ENCODE peak calls at places on chromosomes 3 and 15, in ten cellular contexts. E is H9; U is fibroblast of lung; T is tibial nerve; Q is H1; G is OCI-LY7; L is kidney; Y is thyroid gland; F is CD8-positive, alpha-beta T cell; W is neuronal stem cell. D is an unnamed sample.

GRCh38 chr15:98292442-98293240 is 332.1 kb downstream of the ARRDC4 start:
- DNase-seq in T (peak; percentile 19), L (no peak), U (peak; percentile 12), G (peak; percentile 42), W (peak; percentile 57), Q (peak; percentile 54), F (no peak), Y (peak; percentile 41), E (peak; percentile 90), D (no peak)

GRCh38 chr3:132650153-132650552 is 9.5 kb downstream of the ACAD11 start:
- DNase-seq in G (no peak), Y (no peak), F (no peak), L (no peak), T (no peak), U (no peak), Q (no peak), E (no peak), W (no peak), D (no peak)

GRCh38 chr3:194930439-194931204 is 244.9 kb downstream of the FAM43A start:
- DNase-seq in Y (peak; percentile 36), W (no peak), F (no peak), L (peak; percentile 84), U (no peak), G (peak; percentile 13), T (no peak), E (no peak), Q (no peak), D (no peak)

GRCh38 chr15:92619380-92620101 is 36.0 kb downstream of the FAM174B start:
- DNase-seq in F (no peak), Y (peak; percentile 42), Q (no peak), U (peak; percentile 89), W (no peak), T (no peak), E (no peak), L (no peak), G (no peak), D (no peak)

GRCh38 chr3:46371802-46372340 is 1.1 kb downstream of the CCR5 start:
- DNase-seq in F (no peak), L (no peak), W (no peak), Y (no peak), T (no peak), E (no peak), U (no peak), G (no peak), Q (no peak), D (no peak)

GRCh38 chr3:66483006-66483928 is 17.6 kb downstream of the LRIG1 start:
- DNase-seq in T (peak; percentile 47), W (no peak), F (no peak), G (peak; percentile 58), L (peak; percentile 77), Q (no peak), U (peak; percentile 86), E (no peak), Y (peak; percentile 82), D (no peak)

GRCh38 chr3:11803977-11804903 is 42.4 kb downstream of the TAMM41 start:
- DNase-seq in Q (no peak), L (no peak), U (peak; percentile 62), T (no peak), W (peak; percentile 21), Y (peak; percentile 54), F (peak; percentile 24), G (peak; percentile 69), E (peak; percentile 41), D (no peak)

GRCh38 chr3:182651461-182651860 is 141.8 kb upstream of the ATP11B start:
- DNase-seq in G (no peak), U (no peak), Y (no peak), F (no peak), W (no peak), T (no peak), Q (no peak), E (no peak), L (no peak), D (no peak)

GRCh38 chr3:187926620-187927019 is 181.4 kb upstream of the BCL6 start:
- DNase-seq in U (no peak), L (no peak), W (no peak), E (no peak), Q (no peak), G (peak; percentile 53), Y (no peak), T (no peak), F (peak; percentile 16), D (no peak)

GRCh38 chr3:80677796-80678195 is 910.0 kb upstream of the ROBO1 start:
- DNase-seq in F (no peak), T (no peak), L (no peak), U (peak; percentile 24), Q (no peak), E (no peak), W (no peak), G (no peak), Y (no peak), D (no peak)

GRCh38 chr3:173529062-173529711 is 131.6 kb downstream of the NLGN1 start:
- DNase-seq in Q (peak; percentile 29), W (no peak), T (no peak), G (peak; percentile 26), L (peak; percentile 21), Y (peak; percentile 52), F (no peak), U (peak; percentile 5), E (peak; percentile 69), D (no peak)

GRCh38 chr3:10187295-10187876 is 22.7 kb downstream of the IRAK2 start:
- DNase-seq in E (no peak), L (no peak), G (no peak), Q (no peak), F (no peak), Y (no peak), W (no peak), T (no peak), U (no peak), D (no peak)

GRCh38 chr3:190308154-190308553 is 14.1 kb downstream of the CLDN1 start:
- DNase-seq in T (no peak), U (no peak), Y (no peak), E (no peak), F (no peak), L (no peak), G (no peak), W (no peak), Q (no peak), D (no peak)

GRCh38 chr3:111901617-111902016 is 42.6 kb downstream of the PHLDB2 start:
- DNase-seq in L (no peak), Q (no peak), F (no peak), U (peak; percentile 51), W (no peak), G (no peak), Y (no peak), E (no peak), T (no peak), D (no peak)

GRCh38 chr3:138457863-138458735 is 23.7 kb downstream of the ESYT3 start:
- DNase-seq in W (no peak), L (no peak), E (peak; percentile 28), Y (no peak), U (no peak), Q (no peak), F (no peak), G (no peak), T (no peak), D (peak; percentile 53)

DNA sequence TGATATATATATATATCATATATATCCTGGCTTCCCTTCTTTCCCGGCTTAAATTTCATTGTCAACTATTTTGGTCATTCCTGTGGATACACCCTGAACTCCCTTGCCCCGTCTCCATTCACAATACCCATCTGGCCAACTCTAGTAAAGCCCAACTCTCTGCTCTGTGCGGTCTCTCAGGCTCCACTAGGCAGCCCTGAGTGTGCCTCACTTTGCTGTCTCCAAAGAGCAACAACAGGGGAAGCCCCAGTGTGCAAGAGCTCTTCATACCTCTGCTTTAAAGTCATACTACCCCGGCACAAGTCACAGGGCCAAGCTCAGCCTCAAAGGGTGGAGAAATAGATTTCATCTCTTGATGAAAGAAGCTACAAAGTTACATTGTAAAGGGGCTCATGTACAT is 18.9 kb upstream of the FEM1B start:
- DNase-seq in E (no peak), U (no peak), G (no peak), T (no peak), L (no peak), F (no peak), Q (no peak), W (no peak), Y (peak; percentile 33), D (peak; percentile 73)
- H3K27ac ChIP-seq in E (no peak overlapping the region), U (no peak overlapping the region), G (no peak overlapping the region), T (peak overlapping the region; percentile 42), L (no peak overlapping the region), F (no peak overlapping the region), Q (no peak overlapping the region), W (no peak overlapping the region), Y (no peak overlapping the region), D (no peak overlapping the region)

DNA sequence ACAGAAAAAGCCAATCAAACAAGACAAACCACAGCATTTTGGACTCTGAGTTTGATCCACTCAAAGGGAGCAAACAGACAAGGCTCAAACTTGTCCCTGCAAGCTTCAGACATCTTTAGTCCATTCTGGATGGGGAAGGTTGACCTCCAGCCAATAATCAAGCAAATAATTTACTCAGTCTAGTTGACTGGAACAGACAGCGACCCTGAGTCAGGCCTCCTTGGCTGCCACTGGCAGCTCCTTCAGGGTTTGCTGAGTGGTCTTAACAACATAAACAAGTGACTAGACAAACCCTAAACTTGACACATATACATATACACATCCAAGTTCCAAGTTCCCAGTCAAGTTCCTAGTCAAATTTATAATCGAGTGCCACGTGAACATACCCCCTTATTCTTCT is 313.9 kb downstream of the POLQ start:
- DNase-seq in T (no peak), Y (no peak), W (no peak), F (no peak), Q (no peak), E (no peak), U (no peak), L (no peak), G (no peak), D (no peak)
- H3K4me1 ChIP-seq in T (no peaks in the 10 kb centered on the region), Y (no peaks in the 10 kb centered on the region), W (no peaks in the 10 kb centered on the region), F (no peaks in the 10 kb centered on the region), Q (no peaks in the 10 kb centered on the region), E (no peaks in the 10 kb centered on the region), U (no peaks in the 10 kb centered on the region), L (no peaks in the 10 kb centered on the region), G (no peaks in the 10 kb centered on the region), D (no peaks in the 10 kb centered on the region)

DNA sequence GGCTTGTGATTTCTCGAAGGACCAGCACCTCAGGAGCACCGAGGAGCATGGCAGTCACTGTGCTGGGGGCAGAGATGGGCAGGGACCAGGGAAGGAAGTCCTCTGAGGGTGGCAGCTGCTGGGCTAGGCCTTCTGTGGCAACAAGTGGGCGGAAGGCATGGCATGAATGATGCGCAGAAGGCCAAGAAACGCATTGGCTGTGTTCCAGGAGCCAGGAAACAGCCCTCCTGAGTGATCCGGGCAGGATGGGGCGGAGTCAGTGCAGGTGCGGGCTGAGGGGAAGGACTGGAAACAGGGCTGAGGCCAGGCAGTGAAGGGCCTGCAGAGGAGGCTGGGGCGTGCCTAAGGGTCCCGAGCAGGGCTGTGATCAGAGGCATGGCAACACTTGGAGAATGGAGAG is 23.6 kb downstream of the MRPS11 start:
- DNase-seq in F (no peak), U (no peak), L (no peak), T (no peak), E (peak; percentile 55), G (no peak), W (no peak), Y (peak; percentile 32), Q (no peak), D (no peak)
- H3K9me3 ChIP-seq in F (no peaks in the 10 kb centered on the region), U (no peaks in the 10 kb centered on the region), L (no peaks in the 10 kb centered on the region), T (no peaks in the 10 kb centered on the region), E (no peaks in the 10 kb centered on the region), G (no peaks in the 10 kb centered on the region), W (no peaks in the 10 kb centered on the region), Y (no peaks in the 10 kb centered on the region), Q (no peaks in the 10 kb centered on the region), D (no peaks in the 10 kb centered on the region)

DNA sequence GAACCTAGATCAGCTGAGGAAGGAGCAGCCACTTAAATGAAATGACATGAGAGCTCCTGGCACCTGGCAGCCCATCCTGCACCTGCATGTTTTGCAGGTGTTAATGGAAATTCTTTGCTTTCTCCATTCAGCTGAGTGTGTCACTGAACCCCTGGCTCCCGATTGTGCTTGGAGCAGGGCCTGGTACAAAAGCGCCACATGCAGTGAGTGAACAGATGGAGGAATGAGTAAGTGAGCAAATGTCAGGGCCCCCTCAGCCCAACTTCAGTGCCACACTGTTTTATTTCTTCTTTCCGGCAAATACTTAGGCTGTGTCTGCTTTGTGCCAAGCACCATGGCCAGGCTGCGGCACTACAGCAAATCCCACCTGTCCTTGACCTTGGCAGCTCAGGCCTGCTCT is 132.2 kb downstream of the ASB7 start:
- DNase-seq in E (no peak), T (no peak), Q (no peak), L (no peak), Y (no peak), F (no peak), U (no peak), W (no peak), G (no peak), D (no peak)
- H3K27ac ChIP-seq in E (no peak overlapping the region), T (no peak overlapping the region), Q (no peak overlapping the region), L (no peak overlapping the region), Y (no peak overlapping the region), F (no peak overlapping the region), U (no peak overlapping the region), W (no peak overlapping the region), G (no peak overlapping the region), D (no peak overlapping the region)